ENCODE peak calls at places on chromosomes 4 and X, in eight cellular contexts. H, Z, L, B, S, G, C and X are unnamed samples.

GRCh38 chrX:1851527-1851926 is 236.7 kb downstream of the ASMT start:
- DNase-seq in S (no peak), B (no peak), L (no peak), G (no peak), C (no peak), Z (no peak), H (no peak), X (no peak)

GRCh38 chr4:48653217-48654014 is 126.7 kb downstream of the FRYL start:
- DNase-seq in B (no peak), L (peak), S (no peak), C (no peak), G (peak), H (no peak), Z (peak), X (peak)

GRCh38 chrX:22105231-22105630 is 73.1 kb downstream of the PHEX start:
- DNase-seq in H (no peak), B (no peak), C (no peak), S (no peak), Z (no peak), G (peak), L (no peak), X (no peak)

GRCh38 chr4:123623611-123624010 is 227.0 kb downstream of the SPRY1 start:
- DNase-seq in Z (no peak), S (no peak), G (no peak), B (no peak), H (no peak), L (no peak), C (no peak), X (no peak)

GRCh38 chr4:64195582-64195981 is 213.7 kb downstream of the TECRL start:
- DNase-seq in S (no peak), B (no peak), C (no peak), Z (no peak), H (no peak), L (no peak), G (no peak), X (no peak)

GRCh38 chrX:118347131-118347530 is 1.2 kb downstream of the WDR44 start:
- DNase-seq in L (no peak), S (no peak), H (no peak), B (no peak), Z (peak), G (peak), C (no peak), X (no peak)

GRCh38 chrX:151982217-151982616 is 7.7 kb upstream of the GABRE start:
- DNase-seq in S (no peak), C (no peak), G (peak), Z (no peak), L (no peak), B (no peak), H (no peak), X (peak)

GRCh38 chr4:112978691-112979472 is 70.6 kb upstream of the ANK2 start:
- DNase-seq in H (no peak), B (no peak), L (no peak), Z (no peak), C (no peak), S (no peak), G (no peak), X (no peak)

GRCh38 chr4:129532573-129532972 is 436.6 kb downstream of the C4orf33 start:
- DNase-seq in H (no peak), B (no peak), S (peak), G (no peak), C (no peak), L (no peak), Z (no peak), X (no peak)

GRCh38 chrX:130539721-130540321 is 138.0 kb downstream of the RBMX2 start:
- DNase-seq in S (peak), L (no peak), Z (peak), G (peak), H (no peak), B (peak), C (peak), X (peak)

GRCh38 chr4:129929052-129929451 is 833.1 kb downstream of the C4orf33 start:
- DNase-seq in G (no peak), B (peak), L (no peak), Z (no peak), C (peak), S (no peak), H (no peak), X (no peak)

GRCh38 chrX:150203249-150203647 is 159.9 kb upstream of the MAMLD1 start:
- DNase-seq in C (no peak), S (no peak), G (no peak), L (no peak), Z (no peak), B (no peak), H (no peak), X (no peak)

GRCh38 chr4:6674500-6675149 is 19.1 kb upstream of the S100P start:
- DNase-seq in S (peak), L (peak), G (peak), C (peak), H (peak), Z (peak), B (peak), X (peak)

GRCh38 chrX:13087322-13088154 is 43.1 kb upstream of the FAM9C start:
- DNase-seq in C (no peak), G (peak), S (peak), L (no peak), B (no peak), Z (peak), H (peak), X (peak)

GRCh38 chr4:112423591-112423990 is 92.4 kb downstream of the NEUROG2 start:
- DNase-seq in G (no peak), B (no peak), C (no peak), Z (no peak), L (no peak), S (no peak), H (no peak), X (no peak)

GRCh38 chrX:140918398-140919043 is 83.9 kb upstream of the SPANXB1 start:
- DNase-seq in C (peak), Z (peak), H (peak), G (peak), B (peak), S (peak), L (no peak), X (peak)

GRCh38 chrX:1442016-1442665 is 10.6 kb downstream of the ASMTL start:
- DNase-seq in H (no peak), S (peak), Z (peak), G (no peak), B (no peak), L (no peak), C (no peak), X (no peak)

GRCh38 chr4:77336411-77337142 is 179.6 kb downstream of the CCNG2 start:
- DNase-seq in C (no peak), G (no peak), S (no peak), H (no peak), L (no peak), B (no peak), Z (no peak), X (no peak)

GRCh38 chr4:98484031-98484430 is 174.4 kb downstream of the TSPAN5 start:
- DNase-seq in L (no peak), Z (no peak), H (no peak), C (no peak), B (no peak), S (no peak), G (no peak), X (no peak)

GRCh38 chr4:37648084-37648817 is 37.9 kb downstream of the RELL1 start:
- DNase-seq in L (no peak), C (peak), B (no peak), Z (no peak), H (no peak), G (peak), S (no peak), X (no peak)

GRCh38 chr4:141099326-141099725 is 33.9 kb downstream of the RNF150 start:
- DNase-seq in L (no peak), H (no peak), B (no peak), C (no peak), Z (no peak), G (no peak), S (no peak), X (no peak)

GRCh38 chr4:42397635-42398447 is 553 bp downstream of the SHISA3 start:
- DNase-seq in S (peak), H (no peak), B (peak), G (peak), C (peak), L (no peak), Z (peak), X (no peak)

GRCh38 chr4:159725571-159725970 is 622.7 kb downstream of the RAPGEF2 start:
- DNase-seq in H (no peak), G (no peak), L (no peak), C (no peak), S (no peak), Z (no peak), B (no peak), X (no peak)

GRCh38 chr4:112589207-112589606 is 47.5 kb downstream of the ZGRF1 start:
- DNase-seq in Z (no peak), C (no peak), G (peak), L (no peak), S (no peak), H (no peak), B (no peak), X (peak)